ENCODE peak calls at places on chromosomes 3 and 15, in ten cellular contexts. One of them, this sample, is unnamed.

GRCh38 chr3:155398046-155398445 is 104.6 kb upstream of the STRIT1 start:
- DNase-seq in WERI-Rb-1: no peak
- DNase-seq in mesothelial cell of epicardium: no peak
- DNase-seq in cardiac fibroblast: no peak
- DNase-seq in Calu3: no peak
- DNase-seq in AG04450: no peak
- DNase-seq in GM12864: no peak
- DNase-seq in AG10803: peak
- DNase-seq in hepatocyte: no peak
- DNase-seq in psoas muscle: no peak
- DNase-seq in this sample: no peak

GRCh38 chr3:47512416-47513124 is 942 bp downstream of the ELP6 start:
- DNase-seq in WERI-Rb-1: no peak
- DNase-seq in mesothelial cell of epicardium: peak
- DNase-seq in cardiac fibroblast: peak
- DNase-seq in Calu3: no peak
- DNase-seq in AG04450: no peak
- DNase-seq in GM12864: no peak
- DNase-seq in AG10803: peak
- DNase-seq in hepatocyte: peak
- DNase-seq in psoas muscle: peak
- DNase-seq in this sample: no peak

GRCh38 chr15:91855684-91856553 is 2.4 kb downstream of the SLCO3A1 start:
- DNase-seq in WERI-Rb-1: peak
- DNase-seq in mesothelial cell of epicardium: no peak
- DNase-seq in cardiac fibroblast: no peak
- DNase-seq in Calu3: peak
- DNase-seq in AG04450: no peak
- DNase-seq in GM12864: no peak
- DNase-seq in AG10803: no peak
- DNase-seq in hepatocyte: peak
- DNase-seq in psoas muscle: no peak
- DNase-seq in this sample: no peak

GRCh38 chr3:71441217-71441924 is 142.2 kb downstream of the FOXP1 start:
- DNase-seq in WERI-Rb-1: no peak
- DNase-seq in mesothelial cell of epicardium: no peak
- DNase-seq in cardiac fibroblast: no peak
- DNase-seq in Calu3: no peak
- DNase-seq in AG04450: no peak
- DNase-seq in GM12864: no peak
- DNase-seq in AG10803: no peak
- DNase-seq in hepatocyte: no peak
- DNase-seq in psoas muscle: no peak
- DNase-seq in this sample: no peak

GRCh38 chr15:91948001-91948608 is 94.6 kb downstream of the SLCO3A1 start:
- DNase-seq in WERI-Rb-1: no peak
- DNase-seq in mesothelial cell of epicardium: no peak
- DNase-seq in cardiac fibroblast: peak
- DNase-seq in Calu3: peak
- DNase-seq in AG04450: peak
- DNase-seq in GM12864: no peak
- DNase-seq in AG10803: peak
- DNase-seq in hepatocyte: no peak
- DNase-seq in psoas muscle: no peak
- DNase-seq in this sample: no peak

GRCh38 chr3:81632659-81633058 is 128.8 kb downstream of the GBE1 start:
- DNase-seq in WERI-Rb-1: no peak
- DNase-seq in mesothelial cell of epicardium: no peak
- DNase-seq in cardiac fibroblast: no peak
- DNase-seq in Calu3: no peak
- DNase-seq in AG04450: no peak
- DNase-seq in GM12864: no peak
- DNase-seq in AG10803: no peak
- DNase-seq in hepatocyte: no peak
- DNase-seq in psoas muscle: no peak
- DNase-seq in this sample: no peak

GRCh38 chr3:133121471-133121870 is 83.3 kb downstream of the TMEM108 start:
- DNase-seq in WERI-Rb-1: no peak
- DNase-seq in mesothelial cell of epicardium: no peak
- DNase-seq in cardiac fibroblast: no peak
- DNase-seq in Calu3: no peak
- DNase-seq in AG04450: no peak
- DNase-seq in GM12864: no peak
- DNase-seq in AG10803: no peak
- DNase-seq in hepatocyte: no peak
- DNase-seq in psoas muscle: no peak
- DNase-seq in this sample: no peak

GRCh38 chr3:28948685-28949084 is 332.2 kb upstream of the RBMS3 start:
- DNase-seq in WERI-Rb-1: no peak
- DNase-seq in mesothelial cell of epicardium: no peak
- DNase-seq in cardiac fibroblast: no peak
- DNase-seq in Calu3: no peak
- DNase-seq in AG04450: no peak
- DNase-seq in GM12864: no peak
- DNase-seq in AG10803: no peak
- DNase-seq in hepatocyte: no peak
- DNase-seq in psoas muscle: no peak
- DNase-seq in this sample: no peak

GRCh38 chr3:134406331-134407246 is 32.3 kb upstream of the AMOTL2 start:
- DNase-seq in WERI-Rb-1: peak
- DNase-seq in mesothelial cell of epicardium: peak
- DNase-seq in cardiac fibroblast: no peak
- DNase-seq in Calu3: peak
- DNase-seq in AG04450: no peak
- DNase-seq in GM12864: no peak
- DNase-seq in AG10803: no peak
- DNase-seq in hepatocyte: peak
- DNase-seq in psoas muscle: peak
- DNase-seq in this sample: no peak

DNA sequence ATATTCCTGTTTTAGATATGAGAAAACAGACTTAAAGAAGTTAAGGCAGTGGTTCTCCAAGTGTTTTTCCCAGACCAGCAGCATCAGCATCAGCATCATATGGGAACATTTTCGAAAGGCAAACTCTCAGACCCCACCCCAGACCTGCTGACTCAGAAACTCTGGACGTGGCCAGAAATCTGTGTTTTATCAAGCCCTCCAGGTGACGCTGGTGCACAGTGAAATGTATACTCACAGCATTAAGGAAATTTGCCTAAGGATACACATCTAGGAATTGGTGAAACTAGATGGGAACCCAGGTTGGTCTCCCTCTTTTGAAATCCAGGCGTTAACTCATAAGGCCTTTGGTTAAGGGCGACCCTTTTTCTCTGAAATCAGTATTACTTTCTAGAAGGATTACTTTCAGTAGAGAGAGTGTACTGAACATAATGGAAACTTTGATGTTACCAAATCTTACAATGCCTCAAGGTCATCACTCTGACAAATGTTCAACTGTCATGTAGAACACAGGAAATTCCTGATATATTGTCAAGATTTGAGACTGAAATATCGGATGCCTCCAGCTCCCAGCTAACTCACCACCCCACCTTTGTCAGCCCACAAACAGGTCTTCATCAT is 910.2 kb downstream of the ROBO1 start:
- DNase-seq in WERI-Rb-1: peak
- DNase-seq in mesothelial cell of epicardium: no peak
- DNase-seq in cardiac fibroblast: peak
- DNase-seq in Calu3: no peak
- DNase-seq in AG04450: no peak
- DNase-seq in GM12864: no peak
- DNase-seq in AG10803: no peak
- DNase-seq in hepatocyte: peak
- DNase-seq in psoas muscle: no peak
- DNase-seq in this sample: no peak
- TF ChIP-seq CTCF in WERI-Rb-1: no peak
- TF ChIP-seq CTCF in mesothelial cell of epicardium: no peak
- TF ChIP-seq CTCF in cardiac fibroblast: no peak
- TF ChIP-seq CTCF in Calu3: no peak
- TF ChIP-seq CTCF in AG04450: no peak
- TF ChIP-seq CTCF in GM12864: no peak
- TF ChIP-seq CTCF in AG10803: no peak
- TF ChIP-seq CTCF in hepatocyte: peak
- TF ChIP-seq CTCF in psoas muscle: no peak
- TF ChIP-seq CTCF in this sample: no peak

DNA sequence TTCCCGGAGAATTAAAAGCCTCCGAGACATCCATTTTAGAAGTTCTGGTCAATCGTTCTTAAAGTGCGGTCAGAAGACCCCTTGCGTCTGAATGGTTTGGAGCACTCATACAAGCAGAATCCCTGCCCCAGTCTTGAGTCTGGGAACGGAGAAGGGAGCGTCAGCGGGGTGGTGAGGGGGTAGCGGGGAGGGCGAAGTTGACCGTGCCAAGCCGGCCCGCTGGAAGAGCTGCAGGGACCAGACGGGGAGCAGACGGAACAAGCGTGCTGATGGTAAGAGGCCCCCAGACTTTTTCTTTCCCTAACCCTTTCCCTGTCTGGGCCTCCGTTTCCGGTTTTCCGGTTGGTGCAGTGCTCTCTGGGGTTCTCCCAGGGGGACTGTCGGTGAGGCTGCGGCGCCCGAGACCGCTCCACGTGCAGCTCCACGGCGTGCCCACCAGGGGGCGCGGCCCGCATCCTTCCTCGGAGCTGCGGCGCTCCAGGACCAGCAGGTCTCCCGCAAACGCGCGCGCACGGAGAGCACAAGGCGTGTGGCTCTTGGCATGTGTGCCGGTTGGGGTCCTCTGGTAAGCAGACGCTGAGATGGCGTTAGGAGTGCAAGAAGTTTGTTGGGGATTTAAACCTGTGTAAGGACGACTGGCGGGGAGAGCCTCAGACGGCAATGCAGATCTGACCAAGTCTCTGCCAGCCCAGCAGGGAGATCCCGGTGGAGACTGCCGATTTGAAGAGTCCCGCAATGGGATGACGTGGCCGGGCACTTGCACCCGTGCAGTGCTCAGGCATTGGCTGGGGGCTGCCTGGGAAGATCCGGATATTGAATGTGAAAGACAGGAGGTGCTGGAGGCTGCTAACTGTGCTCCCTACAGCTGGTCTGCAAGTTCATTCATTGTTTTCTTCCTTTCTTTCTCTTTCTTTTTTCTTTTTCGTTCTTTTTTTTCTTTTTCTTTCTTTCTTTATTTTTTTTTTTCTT is 19.2 kb upstream of the CORO2B start:
- DNase-seq in WERI-Rb-1: peak
- DNase-seq in mesothelial cell of epicardium: peak
- DNase-seq in cardiac fibroblast: peak
- DNase-seq in Calu3: peak
- DNase-seq in AG04450: peak
- DNase-seq in GM12864: no peak
- DNase-seq in AG10803: peak
- DNase-seq in hepatocyte: peak
- DNase-seq in psoas muscle: peak
- DNase-seq in this sample: peak
- TF ChIP-seq CTCF in WERI-Rb-1: peak
- TF ChIP-seq CTCF in mesothelial cell of epicardium: peak
- TF ChIP-seq CTCF in cardiac fibroblast: peak
- TF ChIP-seq CTCF in Calu3: peak
- TF ChIP-seq CTCF in AG04450: peak
- TF ChIP-seq CTCF in GM12864: peak
- TF ChIP-seq CTCF in AG10803: peak
- TF ChIP-seq CTCF in hepatocyte: peak
- TF ChIP-seq CTCF in psoas muscle: peak
- TF ChIP-seq CTCF in this sample: peak

GRCh38 chr3:54954516-54954915 is 26.7 kb upstream of the LRTM1 start:
- DNase-seq in WERI-Rb-1: no peak
- DNase-seq in mesothelial cell of epicardium: no peak
- DNase-seq in cardiac fibroblast: no peak
- DNase-seq in Calu3: no peak
- DNase-seq in AG04450: no peak
- DNase-seq in GM12864: no peak
- DNase-seq in AG10803: peak
- DNase-seq in hepatocyte: no peak
- DNase-seq in psoas muscle: no peak
- DNase-seq in this sample: no peak
- TF ChIP-seq CTCF in WERI-Rb-1: no peak
- TF ChIP-seq CTCF in mesothelial cell of epicardium: no peak
- TF ChIP-seq CTCF in cardiac fibroblast: no peak
- TF ChIP-seq CTCF in Calu3: no peak
- TF ChIP-seq CTCF in AG04450: no peak
- TF ChIP-seq CTCF in GM12864: no peak
- TF ChIP-seq CTCF in AG10803: no peak
- TF ChIP-seq CTCF in hepatocyte: no peak
- TF ChIP-seq CTCF in psoas muscle: no peak
- TF ChIP-seq CTCF in this sample: no peak

GRCh38 chr3:121531269-121531668 is 14.5 kb downstream of the POLQ start:
- DNase-seq in WERI-Rb-1: no peak
- DNase-seq in mesothelial cell of epicardium: no peak
- DNase-seq in cardiac fibroblast: no peak
- DNase-seq in Calu3: no peak
- DNase-seq in AG04450: no peak
- DNase-seq in GM12864: no peak
- DNase-seq in AG10803: no peak
- DNase-seq in hepatocyte: no peak
- DNase-seq in psoas muscle: no peak
- DNase-seq in this sample: no peak

GRCh38 chr3:121529308-121529707 is 16.5 kb downstream of the POLQ start:
- DNase-seq in WERI-Rb-1: no peak
- DNase-seq in mesothelial cell of epicardium: no peak
- DNase-seq in cardiac fibroblast: peak
- DNase-seq in Calu3: no peak
- DNase-seq in AG04450: no peak
- DNase-seq in GM12864: no peak
- DNase-seq in AG10803: peak
- DNase-seq in hepatocyte: peak
- DNase-seq in psoas muscle: no peak
- DNase-seq in this sample: no peak
- TF ChIP-seq CTCF in WERI-Rb-1: peak
- TF ChIP-seq CTCF in mesothelial cell of epicardium: peak
- TF ChIP-seq CTCF in cardiac fibroblast: peak
- TF ChIP-seq CTCF in Calu3: no peak
- TF ChIP-seq CTCF in AG04450: peak
- TF ChIP-seq CTCF in GM12864: peak
- TF ChIP-seq CTCF in AG10803: peak
- TF ChIP-seq CTCF in hepatocyte: peak
- TF ChIP-seq CTCF in psoas muscle: no peak
- TF ChIP-seq CTCF in this sample: peak

This sample was measured in GM13976.